ENCODE peak calls at places on chromosomes 5 and 9, in seven cellular contexts. O is ACHN; J is KG1; U is natural killer cell treated with Interleukin-12 subunit alpha and Interleukin-12 subunit beta and Interleukin-15 and Interleukin-18, amount 100 ng/mL, for 72 hours; X is HepG2; K is DMS79; B is WTC11. C is an unnamed sample.

GRCh38 chr9:99660191-99660636 is 161.5 kb upstream of the NR4A3 start:
- DNase-seq in O (no peak), J (no peak), U (no peak), X (no peak), K (no peak), B (no peak), C (no peak)

GRCh38 chr5:168934186-168934585 is 355.0 kb upstream of the PANK3 start:
- DNase-seq in O (no peak), J (no peak), U (no peak), X (no peak), K (no peak), B (no peak), C (no peak)

GRCh38 chr5:94471496-94471895 is 146.9 kb downstream of the KIAA0825 start:
- DNase-seq in O (no peak), J (no peak), U (no peak), X (no peak), K (no peak), B (no peak), C (no peak)

GRCh38 chr9:127055745-127056402 is 66.6 kb downstream of the ANGPTL2 start:
- DNase-seq in O (no peak), J (no peak), U (no peak), X (no peak), K (no peak), B (no peak), C (no peak)

GRCh38 chr5:127648997-127649550 is at the start of gene CTXN3:
- DNase-seq in O (no peak), J (no peak), U (no peak), X (no peak), K (peak; percentile 54), B (no peak), C (peak; percentile 44)

GRCh38 chr5:14449052-14449661 is 132.4 kb upstream of the OTULINL start:
- DNase-seq in O (peak; percentile 28), J (no peak), U (no peak), X (no peak), K (no peak), B (no peak), C (no peak)

GRCh38 chr5:42993516-42994284 is 46.4 kb downstream of the ANXA2R start:
- DNase-seq in O (no peak), J (no peak), U (no peak), X (no peak), K (no peak), B (no peak), C (no peak)

GRCh38 chr5:154199263-154199662 is 8.7 kb downstream of the GALNT10 start:
- DNase-seq in O (no peak), J (no peak), U (no peak), X (peak; percentile 54), K (no peak), B (no peak), C (no peak)

GRCh38 chr5:65682148-65682547 is 39.8 kb downstream of the SGTB start:
- DNase-seq in O (no peak), J (no peak), U (no peak), X (no peak), K (no peak), B (no peak), C (no peak)

GRCh38 chr9:131738838-131739191 is 1.1 kb downstream of the RAPGEF1 start:
- DNase-seq in O (no peak), J (no peak), U (no peak), X (no peak), K (no peak), B (peak; percentile 46), C (no peak)

GRCh38 chr5:17180330-17180843 is 37.0 kb upstream of the BASP1 start:
- DNase-seq in O (no peak), J (no peak), U (no peak), X (no peak), K (no peak), B (no peak), C (no peak)

GRCh38 chr9:34177906-34178697 is 741 bp upstream of the UBAP1 start:
- DNase-seq in O (no peak), J (no peak), U (no peak), X (no peak), K (no peak), B (no peak), C (no peak)

GRCh38 chr5:136042665-136043121 is 13.9 kb downstream of the TGFBI start:
- DNase-seq in O (no peak), J (no peak), U (no peak), X (peak; percentile 29), K (no peak), B (no peak), C (no peak)

GRCh38 chr9:70130266-70130665 is 86.6 kb downstream of the MAMDC2 start:
- DNase-seq in O (no peak), J (no peak), U (no peak), X (no peak), K (no peak), B (no peak), C (no peak)